ENCODE peak calls at places on chromosome 19, in four cellular contexts. V, Z, U and A are unnamed samples. For H4K20me1, the result is how much of the 10 kb centered on the place peaks cover.

GRCh38 chr19:3499738-3500428 is 591 bp downstream of the DOHH start:
- DNase-seq in V (peak), Z (no peak), U (peak), A (no peak)

GRCh38 chr19:12052571-12053169 is at the start of gene ZNF878:
- DNase-seq in V (peak), Z (peak), U (peak), A (peak)

GRCh38 chr19:54248016-54248601 is 5.5 kb upstream of the LILRA6 start:
- DNase-seq in V (peak), Z (no peak), U (no peak), A (no peak)

GRCh38 chr19:39557791-39558622 is 18.0 kb upstream of the EID2 start:
- DNase-seq in V (no peak), Z (peak), U (no peak), A (peak)

GRCh38 chr19:17775245-17775927 is 19.6 kb upstream of the B3GNT3 start:
- DNase-seq in V (peak), Z (peak), U (peak), A (peak)

GRCh38 chr19:49758292-49758691 is 4.8 kb downstream of the TSKS start:
- DNase-seq in V (peak), Z (peak), U (no peak), A (no peak)

GRCh38 chr19:30696514-30696913 is 324.3 kb downstream of the ZNF536 start:
- DNase-seq in V (no peak), Z (no peak), U (peak), A (no peak)

GRCh38 chr19:52637718-52638585 is at the start of gene ZNF83:
- DNase-seq in V (peak), Z (peak), U (peak), A (peak)

GRCh38 chr19:37227996-37228395 is 10.0 kb downstream of the ZNF383 start:
- DNase-seq in V (peak), Z (peak), U (peak), A (no peak)

GRCh38 chr19:9847087-9847671 is 12.1 kb downstream of the PIN1 start:
- DNase-seq in V (peak), Z (peak), U (peak), A (no peak)

GRCh38 chr19:15365264-15365663 is 14.3 kb downstream of the AKAP8 start:
- DNase-seq in V (no peak), Z (no peak), U (no peak), A (no peak)

GRCh38 chr19:48445256-48445605 is 552 bp upstream of the GRWD1 start:
- DNase-seq in V (peak), Z (peak), U (peak), A (peak)

DNA sequence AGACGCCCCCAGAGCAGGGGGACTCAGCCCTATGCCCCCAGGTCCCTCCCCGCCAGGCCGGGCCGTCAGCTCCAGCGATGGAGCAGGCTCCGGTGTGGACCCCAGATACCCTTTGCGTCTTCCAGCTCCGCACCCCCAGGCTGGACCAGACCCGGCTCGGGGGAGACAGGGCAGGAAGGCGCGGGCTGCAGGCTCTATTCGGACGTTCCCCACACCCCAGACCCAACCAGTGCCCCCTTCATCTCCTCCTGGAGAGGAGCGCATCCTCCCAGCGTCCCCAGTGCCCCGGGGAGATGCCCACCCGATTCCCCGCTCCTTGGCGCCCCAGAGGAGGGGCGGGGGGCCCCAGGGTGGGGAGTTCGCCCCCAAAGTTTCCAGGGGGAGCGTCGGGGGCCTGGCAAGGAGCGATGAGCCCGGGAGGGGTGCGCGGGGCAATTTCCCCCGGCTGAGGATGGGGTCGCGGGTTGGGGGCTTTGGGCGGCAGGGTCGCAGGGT is 389 bp downstream of the LINGO3 start:
- DNase-seq in V (no peak), Z (no peak), U (peak), A (no peak)
- TF ChIP-seq EZH2 in V (no peak), Z (no peak), U (no peak), A (no peak)

GRCh38 chr19:21697171-21697570 is 70.2 kb downstream of the ZNF100 start:
- DNase-seq in V (no peak), Z (no peak), U (no peak), A (no peak)

GRCh38 chr19:21698215-21698614 is 69.2 kb downstream of the ZNF100 start:
- DNase-seq in V (peak), Z (peak), U (peak), A (no peak)

GRCh38 chr19:21694171-21694906 is 73.0 kb downstream of the ZNF100 start:
- DNase-seq in V (no peak), Z (no peak), U (no peak), A (no peak)

GRCh38 chr19:21699197-21699596 is 68.2 kb downstream of the ZNF100 start:
- DNase-seq in V (no peak), Z (no peak), U (peak), A (no peak)

GRCh38 chr19:21697698-21698097 is 69.7 kb downstream of the ZNF100 start:
- DNase-seq in V (no peak), Z (no peak), U (no peak), A (no peak)
- H2AFZ ChIP-seq in V (no peak), Z (no peak), U (peak), A (no peak)

DNA sequence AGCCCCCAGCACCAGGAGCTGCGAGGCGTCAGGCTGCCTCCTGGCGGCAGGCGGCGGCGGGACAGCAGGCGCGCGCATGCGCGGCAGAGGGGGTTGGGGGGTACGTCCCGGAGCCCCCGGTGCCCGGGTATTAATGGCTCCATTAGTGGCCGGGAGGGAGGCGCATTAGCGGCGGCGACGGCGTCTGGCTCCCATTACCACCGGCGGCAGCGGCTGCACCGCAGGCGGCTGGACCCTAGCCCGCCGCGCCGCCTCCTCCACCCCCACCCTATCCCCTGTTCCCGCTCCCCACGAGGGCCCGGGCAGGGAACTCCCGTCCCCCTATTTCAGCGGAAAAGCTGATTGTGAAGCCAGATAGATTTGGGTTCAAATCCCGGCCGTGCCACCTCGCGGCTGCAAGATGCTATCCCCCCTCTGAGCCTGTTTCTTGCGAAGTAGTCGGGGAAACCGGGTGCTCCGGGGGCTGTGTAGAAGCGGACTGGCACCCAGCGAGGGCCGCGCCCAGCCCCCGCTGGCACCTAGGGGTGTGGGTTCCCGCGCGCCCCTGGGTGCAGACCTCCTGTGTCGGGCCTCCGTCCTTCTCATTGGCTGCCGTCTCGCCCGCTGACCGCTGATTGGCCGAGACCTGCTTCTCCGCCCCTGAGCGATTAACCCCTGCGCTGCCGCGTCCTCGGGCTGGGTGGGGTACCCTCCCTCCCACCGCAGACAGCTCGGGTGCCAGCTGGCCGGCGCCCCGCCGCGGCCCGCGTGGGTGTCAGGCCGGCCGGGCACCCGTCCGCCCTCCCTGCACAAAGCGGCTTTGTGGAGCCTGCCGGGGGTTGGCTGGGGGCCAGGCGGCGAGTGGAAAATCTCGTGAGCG is 11.1 kb downstream of the CIC start:
- DNase-seq in V (peak), Z (no peak), U (peak), A (peak)
- H4K20me1 ChIP-seq in V (under half), Z (under half), U (under half), A (under half)

GRCh38 chr19:7914598-7915045 is at the start of gene TGFBR3L:
- DNase-seq in V (no peak), Z (no peak), U (no peak), A (no peak)

GRCh38 chr19:7914099-7914498 is 531 bp upstream of the TGFBR3L start:
- DNase-seq in V (no peak), Z (no peak), U (no peak), A (no peak)

GRCh38 chr19:7916908-7917291 is 2.3 kb downstream of the TGFBR3L start:
- DNase-seq in V (no peak), Z (no peak), U (peak), A (no peak)

GRCh38 chr19:7916137-7916907 is 1.7 kb downstream of the TGFBR3L start:
- DNase-seq in V (peak), Z (peak), U (peak), A (no peak)

GRCh38 chr19:7915250-7916136 is 863 bp downstream of the TGFBR3L start:
- DNase-seq in V (no peak), Z (no peak), U (no peak), A (no peak)
- TF ChIP-seq EZH2 in V (no peak), Z (no peak), U (no peak), A (no peak)